ENCODE peak calls at places on chromosomes 6 and 20, in nine cellular contexts. N, S, F, P, K, R, C, H and U are unnamed samples.

GRCh38 chr6:108565091-108565766 is 4.5 kb downstream of the FOXO3 start:
- DNase-seq in P (no peak), F (no peak), H (no peak), R (no peak), N (no peak), S (peak; percentile 77), K (no peak), C (peak; percentile 34), U (no peak)

GRCh38 chr6:121443953-121444590 is 8.6 kb downstream of the GJA1 start:
- DNase-seq in F (no peak), P (no peak), K (no peak), S (no peak), N (no peak), R (no peak), C (no peak), H (no peak), U (no peak)

GRCh38 chr6:100704941-100705340 is 176.2 kb downstream of the ASCC3 start:
- DNase-seq in C (no peak), F (no peak), K (no peak), N (no peak), R (no peak), S (no peak), P (no peak), H (no peak), U (no peak)

GRCh38 chr6:4581468-4582420 is 194.5 kb upstream of the CDYL start:
- DNase-seq in R (no peak), N (no peak), K (no peak), C (peak; percentile 89), P (no peak), H (no peak), F (peak; percentile 57), S (no peak), U (no peak)

GRCh38 chr6:53960311-53960710 is 150.9 kb upstream of the MLIP start:
- DNase-seq in N (no peak), C (peak; percentile 73), P (no peak), R (no peak), H (no peak), S (no peak), K (no peak), F (no peak), U (no peak)

GRCh38 chr6:32852018-32852843 is 1.3 kb downstream of the TAP1 start:
- DNase-seq in R (peak; percentile 48), K (no peak), F (no peak), P (peak; percentile 23), C (peak; percentile 29), N (peak; percentile 43), H (no peak), S (no peak), U (peak; percentile 40)

GRCh38 chr6:142416179-142416578 is 114.4 kb downstream of the ADGRG6 start:
- DNase-seq in S (no peak), N (peak; percentile 9), K (no peak), F (no peak), C (peak; percentile 89), H (no peak), R (no peak), P (no peak), U (no peak)

GRCh38 chr6:71394001-71394432 is 105.4 kb downstream of the OGFRL1 start:
- DNase-seq in C (peak; percentile 87), R (no peak), S (no peak), P (no peak), H (no peak), F (no peak), N (no peak), K (no peak), U (no peak)

GRCh38 chr20:57957397-57958049 is 247.7 kb upstream of the PMEPA1 start:
- DNase-seq in K (no peak), S (no peak), F (no peak), N (no peak), R (no peak), C (peak; percentile 20), H (no peak), P (no peak), U (no peak)

GRCh38 chr20:16069416-16070010 is 503.7 kb downstream of the KIF16B start:
- DNase-seq in K (no peak), H (no peak), S (no peak), P (no peak), R (no peak), N (no peak), C (no peak), F (no peak), U (no peak)

GRCh38 chr6:26273673-26274595 is 91.1 kb upstream of the BTN3A2 start:
- DNase-seq in C (peak; percentile 61), P (no peak), H (no peak), F (no peak), N (no peak), S (no peak), R (no peak), K (no peak), U (no peak)

GRCh38 chr6:3451498-3451897 is 5.4 kb downstream of the SLC22A23 start:
- DNase-seq in P (no peak), K (no peak), N (no peak), H (no peak), R (no peak), F (no peak), S (no peak), C (no peak), U (no peak)

GRCh38 chr6:28218312-28219248 is 6.5 kb upstream of the ZSCAN9 start:
- DNase-seq in P (peak; percentile 74), F (peak; percentile 81), R (peak; percentile 31), S (peak; percentile 20), N (peak; percentile 40), H (peak; percentile 71), C (peak; percentile 62), K (no peak), U (peak; percentile 50)

GRCh38 chr6:17673543-17674254 is 33.0 kb downstream of the NUP153 start:
- DNase-seq in S (no peak), C (no peak), R (no peak), N (no peak), H (no peak), K (no peak), F (no peak), P (no peak), U (no peak)

GRCh38 chr6:149974825-149975224 is 11.1 kb downstream of the ULBP1 start:
- DNase-seq in S (no peak), F (no peak), C (no peak), K (no peak), R (no peak), P (no peak), H (no peak), N (no peak), U (no peak)

GRCh38 chr6:136582702-136583471 is 32.7 kb upstream of the MAP7 start:
- DNase-seq in N (no peak), F (no peak), R (no peak), P (no peak), H (no peak), K (no peak), S (peak; percentile 19), C (peak; percentile 94), U (no peak)

GRCh38 chr6:41648921-41649320 is 10.7 kb downstream of the MDFI start:
- DNase-seq in F (no peak), H (no peak), K (no peak), R (no peak), C (no peak), P (no peak), S (no peak), N (no peak), U (no peak)